ENCODE peak calls at places on chromosomes 13 and 19, in nine cellular contexts. One of them, this sample, is unnamed.

GRCh38 chr19:389246-389934 is 19.6 kb downstream of the C2CD4C start:
- DNase-seq in activated CD4-positive, alpha-beta T cell treated with anti-CD3 and anti-CD28 coated beads, Interleukin-2, amount 50 U/mL, for 48 hours: no peak
- DNase-seq in ELR: no peak
- DNase-seq in left colon: no peak
- DNase-seq in heart right ventricle: no peak
- DNase-seq in T-helper 17 cell: no peak
- DNase-seq in HT1080: no peak
- DNase-seq in naive thymus-derived CD8-positive, alpha-beta T cell: no peak
- DNase-seq in activated T-cell treated with anti-CD3 and anti-CD28 coated beads, Interleukin-2, amount 50 U/mL, for 72 hours: no peak
- DNase-seq in this sample: no peak

GRCh38 chr19:13797058-13797440 is 1.8 kb downstream of the ZSWIM4 start:
- DNase-seq in activated CD4-positive, alpha-beta T cell treated with anti-CD3 and anti-CD28 coated beads, Interleukin-2, amount 50 U/mL, for 48 hours: no peak
- DNase-seq in ELR: no peak
- DNase-seq in left colon: no peak
- DNase-seq in heart right ventricle: no peak
- DNase-seq in T-helper 17 cell: no peak
- DNase-seq in HT1080: no peak
- DNase-seq in naive thymus-derived CD8-positive, alpha-beta T cell: no peak
- DNase-seq in activated T-cell treated with anti-CD3 and anti-CD28 coated beads, Interleukin-2, amount 50 U/mL, for 72 hours: no peak
- DNase-seq in this sample: no peak

GRCh38 chr19:6274756-6275155 is 5.0 kb downstream of the MLLT1 start:
- DNase-seq in activated CD4-positive, alpha-beta T cell treated with anti-CD3 and anti-CD28 coated beads, Interleukin-2, amount 50 U/mL, for 48 hours: no peak
- DNase-seq in ELR: no peak
- DNase-seq in left colon: no peak
- DNase-seq in heart right ventricle: no peak
- DNase-seq in T-helper 17 cell: no peak
- DNase-seq in HT1080: no peak
- DNase-seq in naive thymus-derived CD8-positive, alpha-beta T cell: no peak
- DNase-seq in activated T-cell treated with anti-CD3 and anti-CD28 coated beads, Interleukin-2, amount 50 U/mL, for 72 hours: no peak
- DNase-seq in this sample: no peak

GRCh38 chr13:77740931-77741586 is 43.6 kb downstream of the SLAIN1 start:
- DNase-seq in activated CD4-positive, alpha-beta T cell treated with anti-CD3 and anti-CD28 coated beads, Interleukin-2, amount 50 U/mL, for 48 hours: no peak
- DNase-seq in ELR: no peak
- DNase-seq in left colon: no peak
- DNase-seq in heart right ventricle: no peak
- DNase-seq in T-helper 17 cell: no peak
- DNase-seq in HT1080: no peak
- DNase-seq in naive thymus-derived CD8-positive, alpha-beta T cell: no peak
- DNase-seq in activated T-cell treated with anti-CD3 and anti-CD28 coated beads, Interleukin-2, amount 50 U/mL, for 72 hours: no peak
- DNase-seq in this sample: no peak

GRCh38 chr13:114149774-114150740 is 17.6 kb upstream of the RASA3 start:
- DNase-seq in activated CD4-positive, alpha-beta T cell treated with anti-CD3 and anti-CD28 coated beads, Interleukin-2, amount 50 U/mL, for 48 hours: no peak
- DNase-seq in ELR: no peak
- DNase-seq in left colon: no peak
- DNase-seq in heart right ventricle: no peak
- DNase-seq in T-helper 17 cell: no peak
- DNase-seq in HT1080: no peak
- DNase-seq in naive thymus-derived CD8-positive, alpha-beta T cell: no peak
- DNase-seq in activated T-cell treated with anti-CD3 and anti-CD28 coated beads, Interleukin-2, amount 50 U/mL, for 72 hours: no peak
- DNase-seq in this sample: no peak

GRCh38 chr13:90352763-90353162 is 994.7 kb upstream of the MIR17HG start:
- DNase-seq in activated CD4-positive, alpha-beta T cell treated with anti-CD3 and anti-CD28 coated beads, Interleukin-2, amount 50 U/mL, for 48 hours: no peak
- DNase-seq in ELR: no peak
- DNase-seq in left colon: no peak
- DNase-seq in heart right ventricle: no peak
- DNase-seq in T-helper 17 cell: no peak
- DNase-seq in HT1080: no peak
- DNase-seq in naive thymus-derived CD8-positive, alpha-beta T cell: no peak
- DNase-seq in activated T-cell treated with anti-CD3 and anti-CD28 coated beads, Interleukin-2, amount 50 U/mL, for 72 hours: no peak
- DNase-seq in this sample: no peak

GRCh38 chr19:37963190-37963947 is 56.4 kb downstream of the SIPA1L3 start:
- DNase-seq in activated CD4-positive, alpha-beta T cell treated with anti-CD3 and anti-CD28 coated beads, Interleukin-2, amount 50 U/mL, for 48 hours: no peak
- DNase-seq in ELR: no peak
- DNase-seq in left colon: no peak
- DNase-seq in heart right ventricle: no peak
- DNase-seq in T-helper 17 cell: no peak
- DNase-seq in HT1080: no peak
- DNase-seq in naive thymus-derived CD8-positive, alpha-beta T cell: no peak
- DNase-seq in activated T-cell treated with anti-CD3 and anti-CD28 coated beads, Interleukin-2, amount 50 U/mL, for 72 hours: no peak
- DNase-seq in this sample: no peak

GRCh38 chr13:92745233-92745632 is 481.4 kb upstream of the GPC6 start:
- DNase-seq in activated CD4-positive, alpha-beta T cell treated with anti-CD3 and anti-CD28 coated beads, Interleukin-2, amount 50 U/mL, for 48 hours: no peak
- DNase-seq in ELR: no peak
- DNase-seq in left colon: no peak
- DNase-seq in heart right ventricle: no peak
- DNase-seq in T-helper 17 cell: no peak
- DNase-seq in HT1080: peak
- DNase-seq in naive thymus-derived CD8-positive, alpha-beta T cell: no peak
- DNase-seq in activated T-cell treated with anti-CD3 and anti-CD28 coated beads, Interleukin-2, amount 50 U/mL, for 72 hours: no peak
- DNase-seq in this sample: no peak

GRCh38 chr19:1324792-1325567 is 39.3 kb downstream of the EFNA2 start:
- DNase-seq in activated CD4-positive, alpha-beta T cell treated with anti-CD3 and anti-CD28 coated beads, Interleukin-2, amount 50 U/mL, for 48 hours: peak
- DNase-seq in ELR: peak
- DNase-seq in left colon: peak
- DNase-seq in heart right ventricle: peak
- DNase-seq in T-helper 17 cell: no peak
- DNase-seq in HT1080: peak
- DNase-seq in naive thymus-derived CD8-positive, alpha-beta T cell: no peak
- DNase-seq in activated T-cell treated with anti-CD3 and anti-CD28 coated beads, Interleukin-2, amount 50 U/mL, for 72 hours: peak
- DNase-seq in this sample: no peak

GRCh38 chr19:10346509-10346908 is 7.1 kb upstream of the ICAM3 start:
- DNase-seq in activated CD4-positive, alpha-beta T cell treated with anti-CD3 and anti-CD28 coated beads, Interleukin-2, amount 50 U/mL, for 48 hours: no peak
- DNase-seq in ELR: no peak
- DNase-seq in left colon: no peak
- DNase-seq in heart right ventricle: no peak
- DNase-seq in T-helper 17 cell: no peak
- DNase-seq in HT1080: no peak
- DNase-seq in naive thymus-derived CD8-positive, alpha-beta T cell: no peak
- DNase-seq in activated T-cell treated with anti-CD3 and anti-CD28 coated beads, Interleukin-2, amount 50 U/mL, for 72 hours: no peak
- DNase-seq in this sample: no peak

GRCh38 chr19:32324631-32325215 is 20.7 kb upstream of the ZNF507 start:
- DNase-seq in activated CD4-positive, alpha-beta T cell treated with anti-CD3 and anti-CD28 coated beads, Interleukin-2, amount 50 U/mL, for 48 hours: no peak
- DNase-seq in ELR: peak
- DNase-seq in left colon: no peak
- DNase-seq in heart right ventricle: no peak
- DNase-seq in T-helper 17 cell: no peak
- DNase-seq in HT1080: no peak
- DNase-seq in naive thymus-derived CD8-positive, alpha-beta T cell: no peak
- DNase-seq in activated T-cell treated with anti-CD3 and anti-CD28 coated beads, Interleukin-2, amount 50 U/mL, for 72 hours: no peak
- DNase-seq in this sample: no peak

GRCh38 chr13:99572131-99572530 is 70.9 kb downstream of the TM9SF2 start:
- DNase-seq in activated CD4-positive, alpha-beta T cell treated with anti-CD3 and anti-CD28 coated beads, Interleukin-2, amount 50 U/mL, for 48 hours: no peak
- DNase-seq in ELR: no peak
- DNase-seq in left colon: no peak
- DNase-seq in heart right ventricle: no peak
- DNase-seq in T-helper 17 cell: no peak
- DNase-seq in HT1080: no peak
- DNase-seq in naive thymus-derived CD8-positive, alpha-beta T cell: no peak
- DNase-seq in activated T-cell treated with anti-CD3 and anti-CD28 coated beads, Interleukin-2, amount 50 U/mL, for 72 hours: no peak
- DNase-seq in this sample: no peak

GRCh38 chr19:6248856-6249255 is 30.9 kb downstream of the MLLT1 start:
- DNase-seq in activated CD4-positive, alpha-beta T cell treated with anti-CD3 and anti-CD28 coated beads, Interleukin-2, amount 50 U/mL, for 48 hours: no peak
- DNase-seq in ELR: no peak
- DNase-seq in left colon: no peak
- DNase-seq in heart right ventricle: no peak
- DNase-seq in T-helper 17 cell: no peak
- DNase-seq in HT1080: no peak
- DNase-seq in naive thymus-derived CD8-positive, alpha-beta T cell: no peak
- DNase-seq in activated T-cell treated with anti-CD3 and anti-CD28 coated beads, Interleukin-2, amount 50 U/mL, for 72 hours: no peak
- DNase-seq in this sample: no peak

GRCh38 chr19:49506575-49507105 is 5.8 kb upstream of the FCGRT start:
- DNase-seq in activated CD4-positive, alpha-beta T cell treated with anti-CD3 and anti-CD28 coated beads, Interleukin-2, amount 50 U/mL, for 48 hours: peak
- DNase-seq in ELR: peak
- DNase-seq in left colon: peak
- DNase-seq in heart right ventricle: no peak
- DNase-seq in T-helper 17 cell: peak
- DNase-seq in HT1080: peak
- DNase-seq in naive thymus-derived CD8-positive, alpha-beta T cell: peak
- DNase-seq in activated T-cell treated with anti-CD3 and anti-CD28 coated beads, Interleukin-2, amount 50 U/mL, for 72 hours: peak
- DNase-seq in this sample: peak

GRCh38 chr13:91358384-91358776 is 10.9 kb downstream of the MIR17HG start:
- DNase-seq in activated CD4-positive, alpha-beta T cell treated with anti-CD3 and anti-CD28 coated beads, Interleukin-2, amount 50 U/mL, for 48 hours: no peak
- DNase-seq in ELR: no peak
- DNase-seq in left colon: no peak
- DNase-seq in heart right ventricle: no peak
- DNase-seq in T-helper 17 cell: no peak
- DNase-seq in HT1080: no peak
- DNase-seq in naive thymus-derived CD8-positive, alpha-beta T cell: no peak
- DNase-seq in activated T-cell treated with anti-CD3 and anti-CD28 coated beads, Interleukin-2, amount 50 U/mL, for 72 hours: no peak
- DNase-seq in this sample: no peak

GRCh38 chr13:26253262-26253786 is 605 bp upstream of the CDK8 start:
- DNase-seq in activated CD4-positive, alpha-beta T cell treated with anti-CD3 and anti-CD28 coated beads, Interleukin-2, amount 50 U/mL, for 48 hours: no peak
- DNase-seq in ELR: no peak
- DNase-seq in left colon: no peak
- DNase-seq in heart right ventricle: no peak
- DNase-seq in T-helper 17 cell: no peak
- DNase-seq in HT1080: no peak
- DNase-seq in naive thymus-derived CD8-positive, alpha-beta T cell: no peak
- DNase-seq in activated T-cell treated with anti-CD3 and anti-CD28 coated beads, Interleukin-2, amount 50 U/mL, for 72 hours: no peak
- DNase-seq in this sample: no peak

GRCh38 chr19:45597425-45598111 is 4.4 kb downstream of the GPR4 start:
- DNase-seq in activated CD4-positive, alpha-beta T cell treated with anti-CD3 and anti-CD28 coated beads, Interleukin-2, amount 50 U/mL, for 48 hours: no peak
- DNase-seq in ELR: no peak
- DNase-seq in left colon: no peak
- DNase-seq in heart right ventricle: no peak
- DNase-seq in T-helper 17 cell: no peak
- DNase-seq in HT1080: no peak
- DNase-seq in naive thymus-derived CD8-positive, alpha-beta T cell: no peak
- DNase-seq in activated T-cell treated with anti-CD3 and anti-CD28 coated beads, Interleukin-2, amount 50 U/mL, for 72 hours: no peak
- DNase-seq in this sample: no peak

GRCh38 chr13:38980628-38981078 is 10.0 kb downstream of the STOML3 start:
- DNase-seq in activated CD4-positive, alpha-beta T cell treated with anti-CD3 and anti-CD28 coated beads, Interleukin-2, amount 50 U/mL, for 48 hours: no peak
- DNase-seq in ELR: no peak
- DNase-seq in left colon: no peak
- DNase-seq in heart right ventricle: no peak
- DNase-seq in T-helper 17 cell: no peak
- DNase-seq in HT1080: no peak
- DNase-seq in naive thymus-derived CD8-positive, alpha-beta T cell: no peak
- DNase-seq in activated T-cell treated with anti-CD3 and anti-CD28 coated beads, Interleukin-2, amount 50 U/mL, for 72 hours: no peak
- DNase-seq in this sample: no peak

GRCh38 chr13:74449811-74450524 is 315.8 kb upstream of the KLF12 start:
- DNase-seq in activated CD4-positive, alpha-beta T cell treated with anti-CD3 and anti-CD28 coated beads, Interleukin-2, amount 50 U/mL, for 48 hours: no peak
- DNase-seq in ELR: no peak
- DNase-seq in left colon: no peak
- DNase-seq in heart right ventricle: no peak
- DNase-seq in T-helper 17 cell: no peak
- DNase-seq in HT1080: no peak
- DNase-seq in naive thymus-derived CD8-positive, alpha-beta T cell: no peak
- DNase-seq in activated T-cell treated with anti-CD3 and anti-CD28 coated beads, Interleukin-2, amount 50 U/mL, for 72 hours: no peak
- DNase-seq in this sample: no peak

GRCh38 chr19:11380653-11381534 is 3.2 kb downstream of the EPOR start:
- DNase-seq in activated CD4-positive, alpha-beta T cell treated with anti-CD3 and anti-CD28 coated beads, Interleukin-2, amount 50 U/mL, for 48 hours: peak
- DNase-seq in ELR: peak
- DNase-seq in left colon: peak
- DNase-seq in heart right ventricle: peak
- DNase-seq in T-helper 17 cell: peak
- DNase-seq in HT1080: peak
- DNase-seq in naive thymus-derived CD8-positive, alpha-beta T cell: peak
- DNase-seq in activated T-cell treated with anti-CD3 and anti-CD28 coated beads, Interleukin-2, amount 50 U/mL, for 72 hours: peak
- DNase-seq in this sample: peak

GRCh38 chr13:22451345-22451744 is 729.4 kb upstream of the SGCG start:
- DNase-seq in activated CD4-positive, alpha-beta T cell treated with anti-CD3 and anti-CD28 coated beads, Interleukin-2, amount 50 U/mL, for 48 hours: no peak
- DNase-seq in ELR: no peak
- DNase-seq in left colon: no peak
- DNase-seq in heart right ventricle: peak
- DNase-seq in T-helper 17 cell: no peak
- DNase-seq in HT1080: no peak
- DNase-seq in naive thymus-derived CD8-positive, alpha-beta T cell: no peak
- DNase-seq in activated T-cell treated with anti-CD3 and anti-CD28 coated beads, Interleukin-2, amount 50 U/mL, for 72 hours: no peak
- DNase-seq in this sample: no peak

GRCh38 chr19:17156947-17157302 is 58.2 kb upstream of the USE1 start:
- DNase-seq in activated CD4-positive, alpha-beta T cell treated with anti-CD3 and anti-CD28 coated beads, Interleukin-2, amount 50 U/mL, for 48 hours: no peak
- DNase-seq in ELR: no peak
- DNase-seq in left colon: no peak
- DNase-seq in heart right ventricle: no peak
- DNase-seq in T-helper 17 cell: no peak
- DNase-seq in HT1080: no peak
- DNase-seq in naive thymus-derived CD8-positive, alpha-beta T cell: no peak
- DNase-seq in activated T-cell treated with anti-CD3 and anti-CD28 coated beads, Interleukin-2, amount 50 U/mL, for 72 hours: no peak
- DNase-seq in this sample: no peak

GRCh38 chr13:111532111-111532510 is 211.7 kb downstream of the TEX29 start:
- DNase-seq in activated CD4-positive, alpha-beta T cell treated with anti-CD3 and anti-CD28 coated beads, Interleukin-2, amount 50 U/mL, for 48 hours: no peak
- DNase-seq in ELR: no peak
- DNase-seq in left colon: no peak
- DNase-seq in heart right ventricle: no peak
- DNase-seq in T-helper 17 cell: no peak
- DNase-seq in HT1080: no peak
- DNase-seq in naive thymus-derived CD8-positive, alpha-beta T cell: no peak
- DNase-seq in activated T-cell treated with anti-CD3 and anti-CD28 coated beads, Interleukin-2, amount 50 U/mL, for 72 hours: no peak
- DNase-seq in this sample: no peak

GRCh38 chr19:15812059-15812722 is 3.3 kb downstream of the OR10H1 start:
- DNase-seq in activated CD4-positive, alpha-beta T cell treated with anti-CD3 and anti-CD28 coated beads, Interleukin-2, amount 50 U/mL, for 48 hours: peak
- DNase-seq in ELR: peak
- DNase-seq in left colon: peak
- DNase-seq in heart right ventricle: no peak
- DNase-seq in T-helper 17 cell: no peak
- DNase-seq in HT1080: peak
- DNase-seq in naive thymus-derived CD8-positive, alpha-beta T cell: peak
- DNase-seq in activated T-cell treated with anti-CD3 and anti-CD28 coated beads, Interleukin-2, amount 50 U/mL, for 72 hours: no peak
- DNase-seq in this sample: peak

GRCh38 chr13:54287062-54287764 is 1258.6 kb downstream of the OLFM4 start:
- DNase-seq in activated CD4-positive, alpha-beta T cell treated with anti-CD3 and anti-CD28 coated beads, Interleukin-2, amount 50 U/mL, for 48 hours: no peak
- DNase-seq in ELR: no peak
- DNase-seq in left colon: no peak
- DNase-seq in heart right ventricle: no peak
- DNase-seq in T-helper 17 cell: no peak
- DNase-seq in HT1080: no peak
- DNase-seq in naive thymus-derived CD8-positive, alpha-beta T cell: no peak
- DNase-seq in activated T-cell treated with anti-CD3 and anti-CD28 coated beads, Interleukin-2, amount 50 U/mL, for 72 hours: no peak
- DNase-seq in this sample: no peak

GRCh38 chr19:41248895-41249294 is 15.3 kb upstream of the HNRNPUL1 start:
- DNase-seq in activated CD4-positive, alpha-beta T cell treated with anti-CD3 and anti-CD28 coated beads, Interleukin-2, amount 50 U/mL, for 48 hours: no peak
- DNase-seq in ELR: peak
- DNase-seq in left colon: no peak
- DNase-seq in heart right ventricle: no peak
- DNase-seq in T-helper 17 cell: no peak
- DNase-seq in HT1080: no peak
- DNase-seq in naive thymus-derived CD8-positive, alpha-beta T cell: no peak
- DNase-seq in activated T-cell treated with anti-CD3 and anti-CD28 coated beads, Interleukin-2, amount 50 U/mL, for 72 hours: no peak
- DNase-seq in this sample: no peak

GRCh38 chr19:45166723-45167252 is 6.0 kb upstream of the NKPD1 start:
- DNase-seq in activated CD4-positive, alpha-beta T cell treated with anti-CD3 and anti-CD28 coated beads, Interleukin-2, amount 50 U/mL, for 48 hours: no peak
- DNase-seq in ELR: no peak
- DNase-seq in left colon: no peak
- DNase-seq in heart right ventricle: no peak
- DNase-seq in T-helper 17 cell: no peak
- DNase-seq in HT1080: no peak
- DNase-seq in naive thymus-derived CD8-positive, alpha-beta T cell: no peak
- DNase-seq in activated T-cell treated with anti-CD3 and anti-CD28 coated beads, Interleukin-2, amount 50 U/mL, for 72 hours: no peak
- DNase-seq in this sample: no peak

GRCh38 chr19:10927691-10928562 is 512 bp downstream of the YIPF2 start:
- DNase-seq in activated CD4-positive, alpha-beta T cell treated with anti-CD3 and anti-CD28 coated beads, Interleukin-2, amount 50 U/mL, for 48 hours: peak
- DNase-seq in ELR: no peak
- DNase-seq in left colon: no peak
- DNase-seq in heart right ventricle: no peak
- DNase-seq in T-helper 17 cell: no peak
- DNase-seq in HT1080: no peak
- DNase-seq in naive thymus-derived CD8-positive, alpha-beta T cell: no peak
- DNase-seq in activated T-cell treated with anti-CD3 and anti-CD28 coated beads, Interleukin-2, amount 50 U/mL, for 72 hours: peak
- DNase-seq in this sample: no peak

GRCh38 chr13:24081388-24081787 is 79.1 kb upstream of the SPATA13 start:
- DNase-seq in activated CD4-positive, alpha-beta T cell treated with anti-CD3 and anti-CD28 coated beads, Interleukin-2, amount 50 U/mL, for 48 hours: no peak
- DNase-seq in ELR: no peak
- DNase-seq in left colon: no peak
- DNase-seq in heart right ventricle: no peak
- DNase-seq in T-helper 17 cell: no peak
- DNase-seq in HT1080: no peak
- DNase-seq in naive thymus-derived CD8-positive, alpha-beta T cell: no peak
- DNase-seq in activated T-cell treated with anti-CD3 and anti-CD28 coated beads, Interleukin-2, amount 50 U/mL, for 72 hours: no peak
- DNase-seq in this sample: no peak

GRCh38 chr13:30905932-30906383 is at the start of gene MEDAG:
- DNase-seq in activated CD4-positive, alpha-beta T cell treated with anti-CD3 and anti-CD28 coated beads, Interleukin-2, amount 50 U/mL, for 48 hours: no peak
- DNase-seq in ELR: peak
- DNase-seq in left colon: peak
- DNase-seq in heart right ventricle: peak
- DNase-seq in T-helper 17 cell: no peak
- DNase-seq in HT1080: no peak
- DNase-seq in naive thymus-derived CD8-positive, alpha-beta T cell: no peak
- DNase-seq in activated T-cell treated with anti-CD3 and anti-CD28 coated beads, Interleukin-2, amount 50 U/mL, for 72 hours: no peak
- DNase-seq in this sample: no peak

GRCh38 chr13:95083758-95084157 is 217.5 kb downstream of the ABCC4 start:
- DNase-seq in activated CD4-positive, alpha-beta T cell treated with anti-CD3 and anti-CD28 coated beads, Interleukin-2, amount 50 U/mL, for 48 hours: no peak
- DNase-seq in ELR: peak
- DNase-seq in left colon: no peak
- DNase-seq in heart right ventricle: no peak
- DNase-seq in T-helper 17 cell: no peak
- DNase-seq in HT1080: peak
- DNase-seq in naive thymus-derived CD8-positive, alpha-beta T cell: no peak
- DNase-seq in activated T-cell treated with anti-CD3 and anti-CD28 coated beads, Interleukin-2, amount 50 U/mL, for 72 hours: no peak
- DNase-seq in this sample: no peak